ENCODE peak calls at places on chromosomes 2 and 18, in eight cellular contexts. A, B, R, G, D, J, N and W are unnamed samples.

GRCh38 chr2:102013200-102014040 is 21.7 kb downstream of the IL1R2 start:
- DNase-seq in A (no peak), B (no peak), R (no peak), G (no peak), D (no peak), J (no peak), N (no peak), W (no peak)

GRCh38 chr2:195411219-195411687 is 245.8 kb upstream of the SLC39A10 start:
- DNase-seq in A (no peak), B (no peak), R (peak), G (no peak), D (peak), J (no peak), N (no peak), W (no peak)

GRCh38 chr18:14106906-14107305 is 25.3 kb downstream of the ZNF519 start:
- DNase-seq in A (no peak), B (no peak), R (no peak), G (no peak), D (no peak), J (no peak), N (no peak), W (no peak)

GRCh38 chr18:3579701-3580100 is 129.7 kb downstream of the TGIF1 start:
- DNase-seq in A (no peak), B (no peak), R (peak), G (no peak), D (peak), J (no peak), N (no peak), W (no peak)

GRCh38 chr2:200747668-200748618 is 63.8 kb upstream of the BZW1 start:
- DNase-seq in A (no peak), B (peak), R (peak), G (peak), D (peak), J (no peak), N (no peak), W (no peak)

GRCh38 chr2:8544786-8545631 is 136.8 kb upstream of the ID2 start:
- DNase-seq in A (no peak), B (peak), R (peak), G (no peak), D (peak), J (no peak), N (peak), W (no peak)

GRCh38 chr2:124983595-124983994 is 958.5 kb downstream of the CNTNAP5 start:
- DNase-seq in A (no peak), B (no peak), R (peak), G (no peak), D (no peak), J (no peak), N (no peak), W (no peak)

GRCh38 chr2:231951452-231951851 is 10.1 kb upstream of the DIS3L2 start:
- DNase-seq in A (no peak), B (no peak), R (no peak), G (no peak), D (no peak), J (no peak), N (no peak), W (no peak)

GRCh38 chr2:12990523-12990922 is 273.8 kb downstream of the TRIB2 start:
- DNase-seq in A (no peak), B (no peak), R (peak), G (peak), D (no peak), J (no peak), N (no peak), W (no peak)
- TF ChIP-seq CTCF in A (no peak), B (peak), R (peak), G (peak), D (peak), J (peak), N (no peak), W (peak)

DNA sequence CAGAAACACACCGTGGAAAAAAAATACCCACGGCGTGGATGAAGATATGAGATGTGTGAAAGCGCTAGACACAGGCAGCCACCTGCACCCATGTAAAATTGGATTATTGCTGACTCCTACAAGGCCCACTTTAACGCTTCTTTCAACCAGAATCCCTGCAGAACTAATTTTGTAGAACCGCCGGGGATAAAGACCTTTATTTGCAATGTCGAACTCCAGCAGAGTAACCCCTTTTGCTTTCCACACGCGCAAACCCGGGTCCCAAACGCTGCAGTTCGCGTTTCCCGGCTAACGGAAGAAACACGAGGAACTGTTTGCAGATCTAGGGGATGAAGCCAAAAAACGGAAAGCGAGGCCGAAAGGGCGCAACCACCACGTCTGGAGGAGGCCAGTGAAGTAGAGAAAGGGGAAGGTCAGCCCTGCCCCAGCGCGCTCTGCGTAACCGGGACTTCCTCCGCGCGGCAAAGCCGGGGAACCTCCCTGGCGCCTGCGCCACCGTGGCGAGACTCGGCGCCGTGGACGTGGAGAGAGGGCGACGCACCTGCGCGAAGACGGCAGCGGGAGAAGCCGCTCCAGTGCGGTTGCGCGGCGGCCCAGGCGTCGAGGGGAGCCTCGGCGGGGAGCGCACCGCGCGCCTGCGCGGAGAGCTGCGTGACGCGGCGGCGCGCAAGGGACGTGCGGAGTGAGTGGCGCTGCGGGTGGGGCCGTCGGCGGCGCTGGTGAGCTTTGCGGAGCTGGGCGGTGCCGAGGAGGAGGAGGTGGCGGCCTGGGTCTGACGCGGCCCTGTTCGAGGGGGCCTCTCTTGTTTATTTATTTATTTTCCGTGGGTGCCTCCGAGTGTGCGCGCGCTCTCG is at the start of gene PPP1CB:
- DNase-seq in A (peak), B (peak), R (peak), G (peak), D (peak), J (peak), N (peak), W (peak)
- TF ChIP-seq CTCF in A (no peak), B (peak), R (no peak), G (peak), D (peak), J (peak), N (no peak), W (peak)

DNA sequence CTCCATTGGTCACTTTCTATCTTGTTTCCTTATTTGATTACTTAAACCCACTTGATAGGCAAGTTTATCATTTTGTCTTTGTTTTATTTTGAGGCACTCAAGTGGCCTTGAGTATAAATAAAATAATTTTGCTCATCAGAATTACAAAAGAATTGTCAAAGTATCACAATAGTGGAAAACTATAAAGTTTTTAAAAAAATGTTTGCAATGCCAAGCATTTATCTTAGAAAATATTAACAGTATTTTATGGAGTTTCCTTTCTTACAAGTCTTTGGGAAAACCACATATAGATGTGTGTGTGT is 14.7 kb downstream of the PMS1 start:
- DNase-seq in A (no peak), B (no peak), R (no peak), G (no peak), D (no peak), J (no peak), N (no peak), W (no peak)
- TF ChIP-seq CTCF in A (no peak), B (no peak), R (no peak), G (no peak), D (no peak), J (no peak), N (no peak), W (no peak)

DNA sequence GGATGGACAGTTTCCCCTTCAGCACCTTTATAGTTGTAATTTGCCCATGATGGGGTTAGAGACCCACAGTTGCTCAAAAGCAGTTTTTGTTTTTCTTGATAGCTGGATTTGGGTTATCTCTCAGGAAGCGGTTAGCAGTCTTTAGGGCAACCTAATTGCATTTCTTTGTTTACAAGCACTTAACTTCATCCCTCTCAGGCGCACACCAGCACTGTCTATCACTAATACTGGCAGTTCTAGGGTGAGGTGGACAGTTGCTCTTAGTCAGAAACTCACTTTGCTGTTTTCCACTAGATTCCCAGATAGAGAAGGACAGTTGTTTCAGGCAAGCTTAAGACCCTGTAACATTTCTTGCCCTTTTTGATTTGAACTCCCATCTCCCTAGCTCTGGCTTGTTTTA is 146.0 kb downstream of the AGAP1 start:
- DNase-seq in A (no peak), B (no peak), R (no peak), G (no peak), D (no peak), J (no peak), N (no peak), W (no peak)
- TF ChIP-seq CTCF in A (no peak), B (no peak), R (no peak), G (no peak), D (no peak), J (no peak), N (no peak), W (no peak)

GRCh38 chr2:110837421-110838409 is 105.3 kb downstream of the ACOXL start:
- DNase-seq in A (peak), B (no peak), R (peak), G (no peak), D (no peak), J (no peak), N (no peak), W (no peak)

GRCh38 chr2:110828330-110828729 is 96.0 kb downstream of the ACOXL start:
- DNase-seq in A (no peak), B (no peak), R (peak), G (no peak), D (no peak), J (no peak), N (no peak), W (no peak)

GRCh38 chr2:110834134-110834827 is 101.9 kb downstream of the ACOXL start:
- DNase-seq in A (no peak), B (no peak), R (no peak), G (no peak), D (no peak), J (no peak), N (no peak), W (no peak)

GRCh38 chr2:110829413-110830146 is 97.2 kb downstream of the ACOXL start:
- DNase-seq in A (no peak), B (no peak), R (no peak), G (no peak), D (no peak), J (no peak), N (no peak), W (no peak)

GRCh38 chr2:110832740-110833139 is 100.4 kb downstream of the ACOXL start:
- DNase-seq in A (no peak), B (no peak), R (no peak), G (no peak), D (no peak), J (no peak), N (no peak), W (no peak)
- TF ChIP-seq CTCF in A (no peak), B (no peak), R (no peak), G (no peak), D (no peak), J (no peak), N (no peak), W (peak)

GRCh38 chr18:26771524-26771923 is 94.0 kb downstream of the AQP4 start:
- DNase-seq in A (no peak), B (no peak), R (no peak), G (peak), D (no peak), J (peak), N (no peak), W (no peak)
- TF ChIP-seq CTCF in A (peak), B (peak), R (no peak), G (peak), D (peak), J (peak), N (no peak), W (no peak)

DNA sequence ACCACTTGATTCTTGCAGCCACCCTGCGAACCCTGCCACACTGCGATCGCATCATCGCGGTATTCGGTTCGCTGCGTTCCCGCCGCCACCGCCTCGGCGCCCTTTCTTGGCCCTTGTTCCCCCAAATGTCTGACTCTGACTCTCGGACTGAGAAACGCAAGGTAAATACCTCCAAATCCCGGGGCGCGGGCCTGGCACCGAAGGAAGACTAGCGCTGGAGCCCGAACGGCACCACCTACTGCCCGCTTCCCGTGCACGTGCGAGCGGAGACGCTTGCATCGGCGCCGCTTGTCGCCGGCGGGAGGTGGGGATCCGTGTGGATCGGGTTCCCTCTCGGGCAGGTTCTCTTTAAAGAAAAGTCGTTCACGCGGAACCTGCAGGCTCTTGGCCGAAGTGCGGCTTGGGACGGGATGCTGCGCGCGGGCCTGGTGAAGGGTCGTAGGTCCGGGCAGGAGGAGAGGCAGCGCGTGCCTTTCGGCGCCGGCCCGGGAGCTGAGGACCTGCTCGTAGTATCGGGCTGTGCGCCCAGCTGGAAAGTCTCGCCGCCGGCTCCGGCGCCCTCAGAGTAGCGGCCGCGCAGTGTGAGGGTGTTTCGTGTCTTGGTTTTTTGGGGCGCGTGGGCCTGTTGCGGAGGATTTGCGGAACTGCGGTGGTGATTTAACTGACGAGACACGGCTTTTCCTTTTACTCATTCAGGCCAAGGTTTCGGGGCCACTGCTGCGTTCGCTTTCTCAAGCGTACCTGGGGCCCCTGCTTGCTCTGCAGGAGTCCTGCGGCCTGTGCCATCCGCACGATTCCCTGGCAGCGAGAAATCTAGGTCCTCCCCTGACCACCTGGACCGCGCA is 536 bp downstream of the BCL2L11 start:
- DNase-seq in A (peak), B (no peak), R (peak), G (peak), D (no peak), J (peak), N (peak), W (no peak)
- TF ChIP-seq CTCF in A (no peak), B (no peak), R (no peak), G (no peak), D (no peak), J (no peak), N (no peak), W (no peak)